ENCODE peak calls at places on chromosome 20, in ten cellular contexts. C is HT1080; A is NCI-H1694; M is T-helper 22 cell; Y is T1000; T is stimulated activated CD8-positive, alpha-beta memory T cell treated with anti-CD3 and anti-CD28 coated beads, Interleukin-4, amount 100 ng/mL, for 24 hours; K is Calu3; G is non-pigmented ciliary epithelial cell; E is RPMI7951; D is posterior cingulate gyrus. P is an unnamed sample.

GRCh38 chr20:35284267-35284991 is at the start of gene EIF6:
- DNase-seq in C (peak; percentile 92), A (peak; percentile 69), M (peak; percentile 36), Y (peak; percentile 84), T (peak; percentile 74), K (peak; percentile 95), G (no peak), E (peak; percentile 94), D (peak; percentile 73), P (peak; percentile 81)

GRCh38 chr20:2865630-2866029 is 7.7 kb upstream of the PTPRA start:
- DNase-seq in C (no peak), A (no peak), M (no peak), Y (no peak), T (no peak), K (no peak), G (no peak), E (no peak), D (no peak), P (no peak)

GRCh38 chr20:61933951-61934715 is 131.5 kb downstream of the TAF4 start:
- DNase-seq in C (no peak), A (no peak), M (no peak), Y (no peak), T (no peak), K (no peak), G (no peak), E (no peak), D (no peak), P (no peak)

GRCh38 chr20:58612021-58612700 is 38.9 kb upstream of the STX16 start:
- DNase-seq in C (no peak), A (no peak), M (no peak), Y (no peak), T (no peak), K (no peak), G (no peak), E (no peak), D (no peak), P (no peak)

GRCh38 chr20:42179768-42180167 is 561.6 kb upstream of the CHD6 start:
- DNase-seq in C (no peak), A (no peak), M (no peak), Y (no peak), T (no peak), K (no peak), G (no peak), E (peak; percentile 37), D (no peak), P (no peak)

GRCh38 chr20:37534401-37535157 is 6.9 kb upstream of the BLCAP start:
- DNase-seq in C (peak; percentile 81), A (peak; percentile 92), M (no peak), Y (peak; percentile 57), T (no peak), K (peak; percentile 81), G (no peak), E (peak; percentile 83), D (no peak), P (peak; percentile 62)

GRCh38 chr20:41081276-41081814 is 52.7 kb downstream of the TOP1 start:
- DNase-seq in C (no peak), A (no peak), M (no peak), Y (no peak), T (no peak), K (no peak), G (no peak), E (peak; percentile 23), D (no peak), P (no peak)

GRCh38 chr20:19968488-19969073 is 48.6 kb upstream of the NAA20 start:
- DNase-seq in C (no peak), A (no peak), M (no peak), Y (no peak), T (no peak), K (no peak), G (no peak), E (no peak), D (no peak), P (no peak)

GRCh38 chr20:62452475-62453095 is 23.2 kb downstream of the GATA5 start:
- DNase-seq in C (no peak), A (no peak), M (no peak), Y (no peak), T (no peak), K (no peak), G (no peak), E (no peak), D (no peak), P (no peak)

GRCh38 chr20:34771680-34772081 is 53.8 kb downstream of the NCOA6 start:
- DNase-seq in C (no peak), A (no peak), M (no peak), Y (no peak), T (no peak), K (no peak), G (no peak), E (peak; percentile 13), D (no peak), P (no peak)

GRCh38 chr20:59948828-59949720 is 8.9 kb downstream of the FAM217B start:
- DNase-seq in C (peak; percentile 43), A (peak; percentile 25), M (no peak), Y (no peak), T (no peak), K (peak; percentile 48), G (peak; percentile 20), E (peak; percentile 60), D (no peak), P (peak; percentile 64)

GRCh38 chr20:63315982-63316491 is 23.1 kb downstream of the COL20A1 start:
- DNase-seq in C (no peak), A (no peak), M (no peak), Y (no peak), T (no peak), K (no peak), G (no peak), E (no peak), D (peak; percentile 4), P (no peak)

GRCh38 chr20:30593572-30593971 is 663.9 kb upstream of the DEFB115 start:
- DNase-seq in C (no peak), A (no peak), M (no peak), Y (no peak), T (no peak), K (no peak), G (no peak), E (no peak), D (no peak), P (no peak)

GRCh38 chr20:17666491-17666890 is 15.6 kb downstream of the RRBP1 start:
- DNase-seq in C (no peak), A (no peak), M (no peak), Y (no peak), T (no peak), K (no peak), G (no peak), E (no peak), D (no peak), P (no peak)

GRCh38 chr20:54340667-54341081 is 132.8 kb downstream of the PFDN4 start:
- DNase-seq in C (peak; percentile 74), A (no peak), M (no peak), Y (peak; percentile 33), T (no peak), K (no peak), G (peak; percentile 61), E (peak; percentile 73), D (no peak), P (no peak)

GRCh38 chr20:14288341-14289330 is 48.8 kb downstream of the FLRT3 start:
- DNase-seq in C (peak; percentile 96), A (no peak), M (no peak), Y (peak; percentile 30), T (no peak), K (peak; percentile 9), G (peak; percentile 14), E (peak; percentile 52), D (no peak), P (no peak)

GRCh38 chr20:5928831-5929715 is 21.3 kb downstream of the TRMT6 start:
- DNase-seq in C (no peak), A (no peak), M (no peak), Y (no peak), T (no peak), K (no peak), G (no peak), E (peak; percentile 23), D (no peak), P (no peak)

GRCh38 chr20:4973330-4974097 is 27.8 kb downstream of the SLC23A2 start:
- DNase-seq in C (peak; percentile 76), A (no peak), M (no peak), Y (peak; percentile 20), T (peak; percentile 28), K (peak; percentile 8), G (no peak), E (peak; percentile 95), D (no peak), P (no peak)

GRCh38 chr20:41234546-41234945 is 83.0 kb downstream of the ZHX3 start:
- DNase-seq in C (no peak), A (no peak), M (no peak), Y (no peak), T (no peak), K (no peak), G (no peak), E (no peak), D (peak; percentile 67), P (no peak)

GRCh38 chr20:33604084-33604990 is 57.8 kb upstream of the C20orf144 start:
- DNase-seq in C (no peak), A (no peak), M (no peak), Y (no peak), T (no peak), K (no peak), G (no peak), E (no peak), D (no peak), P (no peak)

GRCh38 chr20:53919886-53920285 is 150.5 kb downstream of the BCAS1 start:
- DNase-seq in C (no peak), A (no peak), M (no peak), Y (no peak), T (no peak), K (no peak), G (no peak), E (no peak), D (no peak), P (no peak)

P was measured in B cell.